ENCODE peak calls at places on chromosome 17, in eight cellular contexts. One of them, this sample, is unnamed.

GRCh38 chr17:47281246-47281645 is 27.6 kb downstream of the ITGB3 start:
- DNase-seq in activated CD4-positive, alpha-beta T cell treated with anti-CD3 and anti-CD28 coated beads, Interleukin-2, amount 10 ng/mL, durations not matched to agents 24 days and 14 days: no peak
- DNase-seq in MCF 10A: peak
- DNase-seq in T-cell: no peak
- DNase-seq in NCI-H2171 treated with DMSO at 0.1 percent for 48 hours: no peak
- DNase-seq in RWPE1: no peak
- DNase-seq in GM12865: no peak
- DNase-seq in stimulated activated CD4-positive, alpha-beta T cell treated with anti-CD3 and anti-CD28 coated beads, Interleukin-4, amount 100 ng/mL, for 48 hours: no peak
- DNase-seq in this sample: no peak

GRCh38 chr17:76820039-76820438 is 48.2 kb upstream of the MGAT5B start:
- DNase-seq in activated CD4-positive, alpha-beta T cell treated with anti-CD3 and anti-CD28 coated beads, Interleukin-2, amount 10 ng/mL, durations not matched to agents 24 days and 14 days: no peak
- DNase-seq in MCF 10A: no peak
- DNase-seq in T-cell: no peak
- DNase-seq in NCI-H2171 treated with DMSO at 0.1 percent for 48 hours: peak
- DNase-seq in RWPE1: no peak
- DNase-seq in GM12865: peak
- DNase-seq in stimulated activated CD4-positive, alpha-beta T cell treated with anti-CD3 and anti-CD28 coated beads, Interleukin-4, amount 100 ng/mL, for 48 hours: no peak
- DNase-seq in this sample: no peak

GRCh38 chr17:74646231-74646630 is 22.7 kb upstream of the CD300E start:
- DNase-seq in activated CD4-positive, alpha-beta T cell treated with anti-CD3 and anti-CD28 coated beads, Interleukin-2, amount 10 ng/mL, durations not matched to agents 24 days and 14 days: no peak
- DNase-seq in MCF 10A: peak
- DNase-seq in T-cell: no peak
- DNase-seq in NCI-H2171 treated with DMSO at 0.1 percent for 48 hours: peak
- DNase-seq in RWPE1: peak
- DNase-seq in GM12865: peak
- DNase-seq in stimulated activated CD4-positive, alpha-beta T cell treated with anti-CD3 and anti-CD28 coated beads, Interleukin-4, amount 100 ng/mL, for 48 hours: no peak
- DNase-seq in this sample: no peak

GRCh38 chr17:43949777-43950176 is 4.0 kb downstream of the PYY start:
- DNase-seq in activated CD4-positive, alpha-beta T cell treated with anti-CD3 and anti-CD28 coated beads, Interleukin-2, amount 10 ng/mL, durations not matched to agents 24 days and 14 days: no peak
- DNase-seq in MCF 10A: no peak
- DNase-seq in T-cell: no peak
- DNase-seq in NCI-H2171 treated with DMSO at 0.1 percent for 48 hours: no peak
- DNase-seq in RWPE1: no peak
- DNase-seq in GM12865: no peak
- DNase-seq in stimulated activated CD4-positive, alpha-beta T cell treated with anti-CD3 and anti-CD28 coated beads, Interleukin-4, amount 100 ng/mL, for 48 hours: no peak
- DNase-seq in this sample: no peak

GRCh38 chr17:81616877-81617276 is 20.0 kb downstream of the NPLOC4 start:
- DNase-seq in activated CD4-positive, alpha-beta T cell treated with anti-CD3 and anti-CD28 coated beads, Interleukin-2, amount 10 ng/mL, durations not matched to agents 24 days and 14 days: no peak
- DNase-seq in MCF 10A: no peak
- DNase-seq in T-cell: no peak
- DNase-seq in NCI-H2171 treated with DMSO at 0.1 percent for 48 hours: no peak
- DNase-seq in RWPE1: no peak
- DNase-seq in GM12865: no peak
- DNase-seq in stimulated activated CD4-positive, alpha-beta T cell treated with anti-CD3 and anti-CD28 coated beads, Interleukin-4, amount 100 ng/mL, for 48 hours: no peak
- DNase-seq in this sample: no peak

GRCh38 chr17:46013502-46014165 is 14.6 kb downstream of the STH start:
- DNase-seq in activated CD4-positive, alpha-beta T cell treated with anti-CD3 and anti-CD28 coated beads, Interleukin-2, amount 10 ng/mL, durations not matched to agents 24 days and 14 days: no peak
- DNase-seq in MCF 10A: peak
- DNase-seq in T-cell: no peak
- DNase-seq in NCI-H2171 treated with DMSO at 0.1 percent for 48 hours: no peak
- DNase-seq in RWPE1: no peak
- DNase-seq in GM12865: no peak
- DNase-seq in stimulated activated CD4-positive, alpha-beta T cell treated with anti-CD3 and anti-CD28 coated beads, Interleukin-4, amount 100 ng/mL, for 48 hours: no peak
- DNase-seq in this sample: no peak

GRCh38 chr17:64772845-64773299 is 110.8 kb upstream of the SMURF2 start:
- DNase-seq in activated CD4-positive, alpha-beta T cell treated with anti-CD3 and anti-CD28 coated beads, Interleukin-2, amount 10 ng/mL, durations not matched to agents 24 days and 14 days: no peak
- DNase-seq in MCF 10A: no peak
- DNase-seq in T-cell: no peak
- DNase-seq in NCI-H2171 treated with DMSO at 0.1 percent for 48 hours: no peak
- DNase-seq in RWPE1: no peak
- DNase-seq in GM12865: no peak
- DNase-seq in stimulated activated CD4-positive, alpha-beta T cell treated with anti-CD3 and anti-CD28 coated beads, Interleukin-4, amount 100 ng/mL, for 48 hours: no peak
- DNase-seq in this sample: no peak

GRCh38 chr17:29237476-29238132 is 9.1 kb upstream of the CRYBA1 start:
- DNase-seq in activated CD4-positive, alpha-beta T cell treated with anti-CD3 and anti-CD28 coated beads, Interleukin-2, amount 10 ng/mL, durations not matched to agents 24 days and 14 days: no peak
- DNase-seq in MCF 10A: peak
- DNase-seq in T-cell: no peak
- DNase-seq in NCI-H2171 treated with DMSO at 0.1 percent for 48 hours: no peak
- DNase-seq in RWPE1: no peak
- DNase-seq in GM12865: no peak
- DNase-seq in stimulated activated CD4-positive, alpha-beta T cell treated with anti-CD3 and anti-CD28 coated beads, Interleukin-4, amount 100 ng/mL, for 48 hours: no peak
- DNase-seq in this sample: no peak

GRCh38 chr17:74567397-74567796 is at the start of gene CD300H:
- DNase-seq in activated CD4-positive, alpha-beta T cell treated with anti-CD3 and anti-CD28 coated beads, Interleukin-2, amount 10 ng/mL, durations not matched to agents 24 days and 14 days: no peak
- DNase-seq in MCF 10A: peak
- DNase-seq in T-cell: no peak
- DNase-seq in NCI-H2171 treated with DMSO at 0.1 percent for 48 hours: no peak
- DNase-seq in RWPE1: no peak
- DNase-seq in GM12865: no peak
- DNase-seq in stimulated activated CD4-positive, alpha-beta T cell treated with anti-CD3 and anti-CD28 coated beads, Interleukin-4, amount 100 ng/mL, for 48 hours: no peak
- DNase-seq in this sample: no peak

GRCh38 chr17:73199751-73200317 is 7.0 kb downstream of the COG1 start:
- DNase-seq in activated CD4-positive, alpha-beta T cell treated with anti-CD3 and anti-CD28 coated beads, Interleukin-2, amount 10 ng/mL, durations not matched to agents 24 days and 14 days: no peak
- DNase-seq in MCF 10A: no peak
- DNase-seq in T-cell: no peak
- DNase-seq in NCI-H2171 treated with DMSO at 0.1 percent for 48 hours: no peak
- DNase-seq in RWPE1: no peak
- DNase-seq in GM12865: no peak
- DNase-seq in stimulated activated CD4-positive, alpha-beta T cell treated with anti-CD3 and anti-CD28 coated beads, Interleukin-4, amount 100 ng/mL, for 48 hours: no peak
- DNase-seq in this sample: no peak

GRCh38 chr17:37338847-37339246 is 36.9 kb upstream of the C17orf78 start:
- DNase-seq in activated CD4-positive, alpha-beta T cell treated with anti-CD3 and anti-CD28 coated beads, Interleukin-2, amount 10 ng/mL, durations not matched to agents 24 days and 14 days: no peak
- DNase-seq in MCF 10A: no peak
- DNase-seq in T-cell: no peak
- DNase-seq in NCI-H2171 treated with DMSO at 0.1 percent for 48 hours: no peak
- DNase-seq in RWPE1: no peak
- DNase-seq in GM12865: no peak
- DNase-seq in stimulated activated CD4-positive, alpha-beta T cell treated with anti-CD3 and anti-CD28 coated beads, Interleukin-4, amount 100 ng/mL, for 48 hours: no peak
- DNase-seq in this sample: no peak

GRCh38 chr17:39461911-39462641 is 790 bp downstream of the CDK12 start:
- DNase-seq in activated CD4-positive, alpha-beta T cell treated with anti-CD3 and anti-CD28 coated beads, Interleukin-2, amount 10 ng/mL, durations not matched to agents 24 days and 14 days: no peak
- DNase-seq in MCF 10A: no peak
- DNase-seq in T-cell: no peak
- DNase-seq in NCI-H2171 treated with DMSO at 0.1 percent for 48 hours: no peak
- DNase-seq in RWPE1: peak
- DNase-seq in GM12865: no peak
- DNase-seq in stimulated activated CD4-positive, alpha-beta T cell treated with anti-CD3 and anti-CD28 coated beads, Interleukin-4, amount 100 ng/mL, for 48 hours: no peak
- DNase-seq in this sample: no peak

GRCh38 chr17:78226752-78227454 is 4.5 kb upstream of the TMEM235 start:
- DNase-seq in activated CD4-positive, alpha-beta T cell treated with anti-CD3 and anti-CD28 coated beads, Interleukin-2, amount 10 ng/mL, durations not matched to agents 24 days and 14 days: no peak
- DNase-seq in MCF 10A: no peak
- DNase-seq in T-cell: no peak
- DNase-seq in NCI-H2171 treated with DMSO at 0.1 percent for 48 hours: no peak
- DNase-seq in RWPE1: no peak
- DNase-seq in GM12865: no peak
- DNase-seq in stimulated activated CD4-positive, alpha-beta T cell treated with anti-CD3 and anti-CD28 coated beads, Interleukin-4, amount 100 ng/mL, for 48 hours: no peak
- DNase-seq in this sample: no peak

GRCh38 chr17:69404398-69404797 is 10.1 kb upstream of the MAP2K6 start:
- DNase-seq in activated CD4-positive, alpha-beta T cell treated with anti-CD3 and anti-CD28 coated beads, Interleukin-2, amount 10 ng/mL, durations not matched to agents 24 days and 14 days: no peak
- DNase-seq in MCF 10A: peak
- DNase-seq in T-cell: no peak
- DNase-seq in NCI-H2171 treated with DMSO at 0.1 percent for 48 hours: no peak
- DNase-seq in RWPE1: no peak
- DNase-seq in GM12865: no peak
- DNase-seq in stimulated activated CD4-positive, alpha-beta T cell treated with anti-CD3 and anti-CD28 coated beads, Interleukin-4, amount 100 ng/mL, for 48 hours: no peak
- DNase-seq in this sample: no peak

GRCh38 chr17:68288804-68289203 is 2.1 kb downstream of the SLC16A6 start:
- DNase-seq in activated CD4-positive, alpha-beta T cell treated with anti-CD3 and anti-CD28 coated beads, Interleukin-2, amount 10 ng/mL, durations not matched to agents 24 days and 14 days: no peak
- DNase-seq in MCF 10A: no peak
- DNase-seq in T-cell: peak
- DNase-seq in NCI-H2171 treated with DMSO at 0.1 percent for 48 hours: no peak
- DNase-seq in RWPE1: no peak
- DNase-seq in GM12865: peak
- DNase-seq in stimulated activated CD4-positive, alpha-beta T cell treated with anti-CD3 and anti-CD28 coated beads, Interleukin-4, amount 100 ng/mL, for 48 hours: no peak
- DNase-seq in this sample: peak

GRCh38 chr17:7515912-7516610 is 31.9 kb downstream of the POLR2A start:
- DNase-seq in activated CD4-positive, alpha-beta T cell treated with anti-CD3 and anti-CD28 coated beads, Interleukin-2, amount 10 ng/mL, durations not matched to agents 24 days and 14 days: no peak
- DNase-seq in MCF 10A: no peak
- DNase-seq in T-cell: no peak
- DNase-seq in NCI-H2171 treated with DMSO at 0.1 percent for 48 hours: no peak
- DNase-seq in RWPE1: no peak
- DNase-seq in GM12865: no peak
- DNase-seq in stimulated activated CD4-positive, alpha-beta T cell treated with anti-CD3 and anti-CD28 coated beads, Interleukin-4, amount 100 ng/mL, for 48 hours: no peak
- DNase-seq in this sample: no peak

GRCh38 chr17:58756246-58757161 is 850 bp downstream of the PPM1E start:
- DNase-seq in activated CD4-positive, alpha-beta T cell treated with anti-CD3 and anti-CD28 coated beads, Interleukin-2, amount 10 ng/mL, durations not matched to agents 24 days and 14 days: peak
- DNase-seq in MCF 10A: no peak
- DNase-seq in T-cell: no peak
- DNase-seq in NCI-H2171 treated with DMSO at 0.1 percent for 48 hours: peak
- DNase-seq in RWPE1: no peak
- DNase-seq in GM12865: no peak
- DNase-seq in stimulated activated CD4-positive, alpha-beta T cell treated with anti-CD3 and anti-CD28 coated beads, Interleukin-4, amount 100 ng/mL, for 48 hours: no peak
- DNase-seq in this sample: no peak

GRCh38 chr17:14019186-14019956 is 49.9 kb upstream of the COX10 start:
- DNase-seq in activated CD4-positive, alpha-beta T cell treated with anti-CD3 and anti-CD28 coated beads, Interleukin-2, amount 10 ng/mL, durations not matched to agents 24 days and 14 days: peak
- DNase-seq in MCF 10A: peak
- DNase-seq in T-cell: no peak
- DNase-seq in NCI-H2171 treated with DMSO at 0.1 percent for 48 hours: no peak
- DNase-seq in RWPE1: peak
- DNase-seq in GM12865: no peak
- DNase-seq in stimulated activated CD4-positive, alpha-beta T cell treated with anti-CD3 and anti-CD28 coated beads, Interleukin-4, amount 100 ng/mL, for 48 hours: peak
- DNase-seq in this sample: no peak

GRCh38 chr17:47745037-47745380 is 12.0 kb downstream of the TBX21 start:
- DNase-seq in activated CD4-positive, alpha-beta T cell treated with anti-CD3 and anti-CD28 coated beads, Interleukin-2, amount 10 ng/mL, durations not matched to agents 24 days and 14 days: no peak
- DNase-seq in MCF 10A: no peak
- DNase-seq in T-cell: no peak
- DNase-seq in NCI-H2171 treated with DMSO at 0.1 percent for 48 hours: no peak
- DNase-seq in RWPE1: no peak
- DNase-seq in GM12865: no peak
- DNase-seq in stimulated activated CD4-positive, alpha-beta T cell treated with anti-CD3 and anti-CD28 coated beads, Interleukin-4, amount 100 ng/mL, for 48 hours: no peak
- DNase-seq in this sample: no peak

GRCh38 chr17:12415031-12415430 is 250.7 kb upstream of the MYOCD start:
- DNase-seq in activated CD4-positive, alpha-beta T cell treated with anti-CD3 and anti-CD28 coated beads, Interleukin-2, amount 10 ng/mL, durations not matched to agents 24 days and 14 days: no peak
- DNase-seq in MCF 10A: no peak
- DNase-seq in T-cell: no peak
- DNase-seq in NCI-H2171 treated with DMSO at 0.1 percent for 48 hours: no peak
- DNase-seq in RWPE1: peak
- DNase-seq in GM12865: no peak
- DNase-seq in stimulated activated CD4-positive, alpha-beta T cell treated with anti-CD3 and anti-CD28 coated beads, Interleukin-4, amount 100 ng/mL, for 48 hours: no peak
- DNase-seq in this sample: no peak

GRCh38 chr17:2380225-2380922 is 20.5 kb downstream of the MNT start:
- DNase-seq in activated CD4-positive, alpha-beta T cell treated with anti-CD3 and anti-CD28 coated beads, Interleukin-2, amount 10 ng/mL, durations not matched to agents 24 days and 14 days: no peak
- DNase-seq in MCF 10A: no peak
- DNase-seq in T-cell: no peak
- DNase-seq in NCI-H2171 treated with DMSO at 0.1 percent for 48 hours: peak
- DNase-seq in RWPE1: no peak
- DNase-seq in GM12865: no peak
- DNase-seq in stimulated activated CD4-positive, alpha-beta T cell treated with anti-CD3 and anti-CD28 coated beads, Interleukin-4, amount 100 ng/mL, for 48 hours: no peak
- DNase-seq in this sample: no peak

GRCh38 chr17:27760069-27760885 is 40.1 kb downstream of the NOS2 start:
- DNase-seq in activated CD4-positive, alpha-beta T cell treated with anti-CD3 and anti-CD28 coated beads, Interleukin-2, amount 10 ng/mL, durations not matched to agents 24 days and 14 days: peak
- DNase-seq in MCF 10A: peak
- DNase-seq in T-cell: peak
- DNase-seq in NCI-H2171 treated with DMSO at 0.1 percent for 48 hours: peak
- DNase-seq in RWPE1: peak
- DNase-seq in GM12865: peak
- DNase-seq in stimulated activated CD4-positive, alpha-beta T cell treated with anti-CD3 and anti-CD28 coated beads, Interleukin-4, amount 100 ng/mL, for 48 hours: peak
- DNase-seq in this sample: peak